ENCODE peak calls at places on chromosomes 5 and 9, in six cellular contexts. D, S, L, V, P and O are unnamed samples.

GRCh38 chr5:172477466-172477865 is 23.1 kb upstream of the SH3PXD2B start:
- DNase-seq in P (no peak), L (peak; percentile 12), D (no peak), V (no peak), S (no peak), O (no peak)

GRCh38 chr5:167999182-167999581 is 292.3 kb upstream of the WWC1 start:
- DNase-seq in L (no peak), P (no peak), S (no peak), D (no peak), V (peak; percentile 59), O (no peak)

GRCh38 chr5:127746756-127747155 is 43.6 kb downstream of the CCDC192 start:
- DNase-seq in V (no peak), D (peak; percentile 40), L (peak; percentile 39), P (peak; percentile 10), S (no peak), O (peak; percentile 10)

GRCh38 chr5:143641549-143641955 is 170.4 kb upstream of the HMHB1 start:
- DNase-seq in V (no peak), D (no peak), L (peak; percentile 39), S (no peak), P (no peak), O (no peak)

GRCh38 chr9:93900971-93901861 is 53.9 kb downstream of the BARX1 start:
- DNase-seq in V (no peak), L (no peak), D (no peak), S (no peak), P (no peak), O (no peak)

GRCh38 chr5:155406815-155407214 is 393.3 kb downstream of the KIF4B start:
- DNase-seq in L (no peak), D (no peak), P (no peak), S (no peak), V (no peak), O (no peak)

GRCh38 chr9:75891277-75892167 is 1.0 kb downstream of the PCSK5 start:
- DNase-seq in P (peak; percentile 12), D (peak; percentile 51), L (peak; percentile 63), S (peak; percentile 67), V (peak; percentile 38), O (no peak)

GRCh38 chr9:126773004-126773607 is 31.7 kb upstream of the ZBTB43 start:
- DNase-seq in D (peak; percentile 55), V (no peak), L (peak; percentile 20), P (no peak), S (no peak), O (no peak)

GRCh38 chr9:38622083-38622674 is 1.8 kb upstream of the ANKRD18A start:
- DNase-seq in P (no peak), L (peak; percentile 17), D (peak; percentile 12), V (no peak), S (no peak), O (no peak)

GRCh38 chr5:155591273-155591672 is 577.7 kb downstream of the KIF4B start:
- DNase-seq in D (no peak), P (no peak), V (no peak), L (no peak), S (no peak), O (no peak)

GRCh38 chr5:37272564-37272963 is 23.4 kb upstream of the CPLANE1 start:
- DNase-seq in S (no peak), P (no peak), L (no peak), V (no peak), D (peak; percentile 44), O (no peak)

GRCh38 chr5:57594436-57594835 is 111.8 kb upstream of the ACTBL2 start:
- DNase-seq in P (no peak), L (no peak), S (no peak), V (no peak), D (no peak), O (no peak)

GRCh38 chr5:155728146-155728856 is 598.7 kb upstream of the SGCD start:
- DNase-seq in V (peak; percentile 70), D (peak; percentile 74), L (peak; percentile 11), S (peak; percentile 59), P (no peak), O (no peak)

GRCh38 chr5:162037431-162037830 is 30.1 kb upstream of the GABRG2 start:
- DNase-seq in P (no peak), S (no peak), D (no peak), V (no peak), L (no peak), O (no peak)

GRCh38 chr5:67983251-67983941 is 232.2 kb upstream of the PIK3R1 start:
- DNase-seq in D (peak; percentile 84), S (no peak), P (peak; percentile 42), L (peak; percentile 83), V (no peak), O (peak; percentile 12)

GRCh38 chr9:13358128-13358527 is 78.6 kb upstream of the MPDZ start:
- DNase-seq in V (no peak), D (peak; percentile 91), P (no peak), L (peak; percentile 80), S (no peak), O (no peak)

GRCh38 chr9:70101265-70101664 is 57.6 kb downstream of the MAMDC2 start:
- DNase-seq in L (peak; percentile 46), P (no peak), V (no peak), D (peak; percentile 60), S (no peak), O (no peak)

GRCh38 chr9:137879566-137880150 is 2.1 kb downstream of the CACNA1B start:
- DNase-seq in D (no peak), S (no peak), L (no peak), P (no peak), V (no peak), O (no peak)

GRCh38 chr5:58759745-58760144 is 176.9 kb downstream of the RAB3C start:
- DNase-seq in V (no peak), P (no peak), L (no peak), D (peak; percentile 1), S (no peak), O (no peak)

GRCh38 chr5:159971514-159971913 is 37.4 kb upstream of the TTC1 start:
- DNase-seq in L (no peak), S (no peak), V (no peak), D (no peak), P (no peak), O (no peak)

GRCh38 chr5:142441638-142442037 is 116.8 kb upstream of the SPRY4 start:
- DNase-seq in V (no peak), S (no peak), P (peak; percentile 43), L (no peak), D (peak; percentile 20), O (no peak)

GRCh38 chr9:109192732-109193361 is 25.8 kb upstream of the FRRS1L start:
- DNase-seq in D (peak; percentile 34), V (no peak), L (no peak), P (peak; percentile 15), S (no peak), O (no peak)

DNA sequence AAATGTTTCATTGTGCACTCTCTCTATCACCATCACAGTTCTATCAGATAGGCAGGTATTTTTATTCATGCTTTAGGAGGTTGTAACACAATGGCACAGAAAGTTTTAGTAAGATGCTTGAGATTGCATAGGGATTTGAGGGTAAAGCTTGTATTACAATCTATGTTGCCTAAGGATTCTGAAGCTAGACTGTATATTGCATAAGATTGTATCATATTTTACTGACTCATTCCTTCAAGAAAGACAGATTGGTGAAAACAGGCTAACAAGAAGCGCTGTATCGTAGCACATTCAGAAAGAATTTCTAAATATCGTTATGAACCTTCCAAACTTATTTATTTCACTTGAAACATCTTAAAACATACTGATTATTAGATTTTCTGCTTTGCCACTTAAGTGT is 577.7 kb downstream of the EBF1 start:
- DNase-seq in L (no peak), D (peak; percentile 80), V (no peak), P (no peak), S (no peak), O (no peak)
- H3K9me3 ChIP-seq in L (no peaks in the 10 kb centered on the region), D (no peaks in the 10 kb centered on the region), V (no peaks in the 10 kb centered on the region), P (no peaks in the 10 kb centered on the region), S (no peaks in the 10 kb centered on the region), O (no peaks in the 10 kb centered on the region)

DNA sequence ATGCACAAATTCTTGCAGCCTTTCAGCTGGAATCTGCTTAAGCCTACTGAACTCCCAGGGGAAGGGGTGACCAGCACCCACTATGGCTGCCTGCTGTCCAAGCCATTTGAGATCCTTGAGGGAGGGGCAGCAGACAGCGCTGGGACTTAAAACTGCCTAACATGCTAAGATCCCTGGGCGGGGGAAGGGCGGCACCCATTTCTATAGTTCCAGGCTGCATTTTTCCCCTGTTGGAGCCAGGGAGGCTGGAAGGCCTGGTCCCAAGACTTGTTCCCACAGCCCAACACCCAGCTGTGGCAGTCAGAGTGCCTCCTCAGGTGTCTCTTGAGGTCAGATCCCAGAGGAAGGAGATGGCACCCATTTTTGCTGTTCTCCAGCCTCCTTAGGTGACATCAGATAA is 1061.3 kb upstream of the COX7C start:
- DNase-seq in V (no peak), L (no peak), D (no peak), S (no peak), P (no peak), O (no peak)
- H3K9me3 ChIP-seq in V (no peaks in the 10 kb centered on the region), L (peaks cover 47% of the 10 kb centered on the region), D (no peaks in the 10 kb centered on the region), S (peaks cover 4% of the 10 kb centered on the region), P (no peaks in the 10 kb centered on the region), O (no peaks in the 10 kb centered on the region)

GRCh38 chr9:135641745-135642144 is 2.4 kb upstream of the GLT6D1 start:
- DNase-seq in S (no peak), L (peak; percentile 57), V (no peak), P (no peak), D (no peak), O (no peak)

GRCh38 chr9:135647897-135648296 is 8.6 kb upstream of the GLT6D1 start:
- DNase-seq in L (no peak), S (no peak), V (no peak), D (no peak), P (no peak), O (no peak)

GRCh38 chr9:135648494-135649410 is 9.4 kb upstream of the GLT6D1 start:
- DNase-seq in L (no peak), D (no peak), P (no peak), S (no peak), V (no peak), O (no peak)

GRCh38 chr9:135641047-135641446 is 1.7 kb upstream of the GLT6D1 start:
- DNase-seq in S (no peak), L (no peak), V (no peak), P (no peak), D (no peak), O (no peak)

DNA sequence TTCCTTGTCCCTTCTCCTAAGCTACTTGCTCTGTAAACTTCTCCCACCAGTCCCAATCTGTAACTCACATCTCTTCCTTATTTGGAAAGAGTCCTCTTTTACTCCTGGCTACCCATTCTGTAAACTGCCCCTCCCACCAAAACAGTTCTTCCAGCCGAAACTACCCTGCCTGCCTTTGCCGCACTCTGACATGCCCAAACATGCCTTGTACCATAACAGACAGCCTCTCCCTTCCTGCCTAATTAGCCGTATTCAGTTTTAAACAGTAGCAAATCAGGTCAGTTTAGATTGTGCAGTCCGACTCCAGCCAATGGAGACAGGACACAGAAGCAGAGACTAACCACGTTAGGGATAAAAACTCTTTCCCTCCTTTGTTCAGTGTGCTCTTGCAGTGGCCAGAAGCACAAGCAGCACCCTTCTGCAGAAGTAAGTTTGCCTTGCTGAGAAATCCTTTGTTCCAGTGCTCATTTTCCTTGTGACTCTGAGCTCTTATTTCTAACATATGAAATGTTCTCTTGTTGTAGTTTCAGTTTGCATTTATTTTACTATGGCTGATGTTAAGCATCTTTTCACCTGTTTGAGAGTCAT is 5.4 kb upstream of the GLT6D1 start:
- DNase-seq in V (no peak), D (no peak), L (no peak), S (no peak), P (no peak), O (no peak)
- H3K9me3 ChIP-seq in V (peaks cover 2% of the 10 kb centered on the region), D (peaks cover 6% of the 10 kb centered on the region), L (peaks cover 49% of the 10 kb centered on the region), S (peaks cover 16% of the 10 kb centered on the region), P (peaks cover 22% of the 10 kb centered on the region), O (peaks cover 5% of the 10 kb centered on the region)

DNA sequence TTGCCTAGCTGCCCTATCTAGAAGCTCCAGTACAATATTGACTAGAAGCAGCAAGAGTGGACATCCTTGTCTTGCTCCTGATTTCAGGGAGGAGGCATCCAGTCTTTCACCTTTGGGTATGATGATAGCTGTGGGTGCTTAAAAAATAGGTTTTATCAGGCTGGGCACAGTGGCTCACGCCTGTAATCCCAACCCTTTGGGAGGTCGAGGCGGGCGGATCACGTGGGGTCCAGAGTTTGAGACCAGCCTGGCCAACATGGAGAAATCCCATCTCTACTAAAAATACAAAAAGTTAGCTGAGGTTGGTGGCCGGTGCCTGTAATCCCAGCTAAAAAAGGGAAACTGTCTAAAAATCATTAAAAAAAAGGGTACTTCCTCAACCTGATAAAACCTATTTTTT is 2.0 kb upstream of the CAMSAP1 start:
- DNase-seq in V (no peak), S (peak; percentile 26), L (no peak), D (no peak), P (no peak), O (no peak)
- H3K9me3 ChIP-seq in V (no peaks in the 10 kb centered on the region), S (peaks cover 3% of the 10 kb centered on the region), L (peaks cover 21% of the 10 kb centered on the region), D (no peaks in the 10 kb centered on the region), P (peaks cover 3% of the 10 kb centered on the region), O (peaks cover 13% of the 10 kb centered on the region)